ENCODE peak calls at places on chromosome 4, in four cellular contexts. E, B, Y and Z are unnamed samples.

GRCh38 chr4:99824070-99824599 is 7.5 kb downstream of the DAPP1 start:
- DNase-seq in E (no peak), B (no peak), Y (no peak), Z (no peak)

GRCh38 chr4:117284736-117285135 is 199.4 kb upstream of the TRAM1L1 start:
- DNase-seq in E (no peak), B (no peak), Y (no peak), Z (no peak)

GRCh38 chr4:7539659-7540058 is 104.9 kb upstream of the PSAPL1 start:
- DNase-seq in E (peak), B (no peak), Y (no peak), Z (peak)

GRCh38 chr4:14919785-14920184 is 82.5 kb upstream of the CPEB2 start:
- DNase-seq in E (no peak), B (no peak), Y (no peak), Z (no peak)

GRCh38 chr4:54959656-54960055 is 165.7 kb downstream of the KDR start:
- DNase-seq in E (no peak), B (no peak), Y (no peak), Z (no peak)

GRCh38 chr4:57410331-57411052 is 300.3 kb upstream of the IGFBP7 start:
- DNase-seq in E (no peak), B (no peak), Y (no peak), Z (no peak)

GRCh38 chr4:123096038-123096437 is 173.6 kb upstream of the NUDT6 start:
- DNase-seq in E (peak), B (no peak), Y (no peak), Z (peak)

GRCh38 chr4:122930877-122931276 is 8.5 kb upstream of the NUDT6 start:
- DNase-seq in E (no peak), B (no peak), Y (no peak), Z (no peak)

GRCh38 chr4:170134821-170135220 is 45.1 kb upstream of the AADAT start:
- DNase-seq in E (no peak), B (no peak), Y (no peak), Z (no peak)

GRCh38 chr4:68074397-68074796 is 55.3 kb downstream of the TMPRSS11F start:
- DNase-seq in E (no peak), B (no peak), Y (no peak), Z (no peak)

GRCh38 chr4:157013656-157014055 is 42.1 kb upstream of the PDGFC start:
- DNase-seq in E (no peak), B (no peak), Y (no peak), Z (no peak)

GRCh38 chr4:86640469-86640868 is 46.4 kb downstream of the PTPN13 start:
- DNase-seq in E (no peak), B (no peak), Y (no peak), Z (no peak)

GRCh38 chr4:5638316-5638715 is 70.0 kb downstream of the EVC2 start:
- DNase-seq in E (no peak), B (no peak), Y (no peak), Z (no peak)

GRCh38 chr4:10697071-10697470 is 12.5 kb upstream of the CLNK start:
- DNase-seq in E (no peak), B (no peak), Y (no peak), Z (no peak)

GRCh38 chr4:157121396-157121795 is 45.4 kb downstream of the GLRB start:
- DNase-seq in E (no peak), B (no peak), Y (no peak), Z (no peak)

GRCh38 chr4:123305746-123306145 is 90.8 kb upstream of the SPRY1 start:
- DNase-seq in E (no peak), B (no peak), Y (no peak), Z (no peak)

GRCh38 chr4:173526034-173526482 is 4.0 kb downstream of the HAND2 start:
- DNase-seq in E (no peak), B (no peak), Y (no peak), Z (no peak)

GRCh38 chr4:173527103-173527876 is 2.7 kb downstream of the HAND2 start:
- DNase-seq in E (no peak), B (no peak), Y (peak), Z (no peak)

GRCh38 chr4:173524218-173525117 is 5.6 kb downstream of the HAND2 start:
- DNase-seq in E (no peak), B (no peak), Y (no peak), Z (no peak)

GRCh38 chr4:173526724-173527102 is 3.3 kb downstream of the HAND2 start:
- DNase-seq in E (no peak), B (no peak), Y (no peak), Z (no peak)

GRCh38 chr4:173525118-173526033 is 4.7 kb downstream of the HAND2 start:
- DNase-seq in E (no peak), B (no peak), Y (peak), Z (no peak)
- H3K4me3 ChIP-seq in E (no peak), B (no peak), Y (no peak), Z (no peak)

GRCh38 chr4:4388418-4388817 is 1.5 kb downstream of the NSG1 start:
- DNase-seq in E (no peak), B (no peak), Y (no peak), Z (no peak)
- TF ChIP-seq YY1 in E (no peak), B (no peak), Y (no peak), Z (no peak)

DNA sequence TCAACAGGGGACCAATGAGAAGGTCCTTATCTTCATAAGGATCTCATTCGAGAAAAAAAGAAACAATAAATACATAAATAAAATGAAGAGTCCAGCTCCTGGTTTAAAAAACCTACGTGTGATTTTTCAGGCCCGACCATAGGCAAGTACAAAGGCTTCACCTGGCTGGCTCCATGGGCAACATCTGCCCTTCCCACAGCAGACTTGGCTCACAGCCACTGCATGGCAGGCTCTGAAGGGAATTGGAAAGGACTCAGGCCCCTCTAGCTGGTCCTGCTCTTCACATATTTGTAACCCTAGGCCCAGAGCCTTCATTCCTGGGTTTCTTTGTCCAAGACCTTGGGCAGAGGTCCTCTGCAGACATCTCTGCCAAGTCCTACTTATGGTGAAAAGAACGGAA is 228.1 kb downstream of the QDPR start:
- DNase-seq in E (no peak), B (no peak), Y (no peak), Z (no peak)
- TF ChIP-seq SUZ12 in E (no peak), B (no peak), Y (no peak), Z (no peak)

GRCh38 chr4:153447175-153447887 is 18.8 kb upstream of the TMEM131L start:
- DNase-seq in E (no peak), B (no peak), Y (no peak), Z (no peak)
- H3K4me3 ChIP-seq in E (no peak), B (no peak), Y (no peak), Z (no peak)

DNA sequence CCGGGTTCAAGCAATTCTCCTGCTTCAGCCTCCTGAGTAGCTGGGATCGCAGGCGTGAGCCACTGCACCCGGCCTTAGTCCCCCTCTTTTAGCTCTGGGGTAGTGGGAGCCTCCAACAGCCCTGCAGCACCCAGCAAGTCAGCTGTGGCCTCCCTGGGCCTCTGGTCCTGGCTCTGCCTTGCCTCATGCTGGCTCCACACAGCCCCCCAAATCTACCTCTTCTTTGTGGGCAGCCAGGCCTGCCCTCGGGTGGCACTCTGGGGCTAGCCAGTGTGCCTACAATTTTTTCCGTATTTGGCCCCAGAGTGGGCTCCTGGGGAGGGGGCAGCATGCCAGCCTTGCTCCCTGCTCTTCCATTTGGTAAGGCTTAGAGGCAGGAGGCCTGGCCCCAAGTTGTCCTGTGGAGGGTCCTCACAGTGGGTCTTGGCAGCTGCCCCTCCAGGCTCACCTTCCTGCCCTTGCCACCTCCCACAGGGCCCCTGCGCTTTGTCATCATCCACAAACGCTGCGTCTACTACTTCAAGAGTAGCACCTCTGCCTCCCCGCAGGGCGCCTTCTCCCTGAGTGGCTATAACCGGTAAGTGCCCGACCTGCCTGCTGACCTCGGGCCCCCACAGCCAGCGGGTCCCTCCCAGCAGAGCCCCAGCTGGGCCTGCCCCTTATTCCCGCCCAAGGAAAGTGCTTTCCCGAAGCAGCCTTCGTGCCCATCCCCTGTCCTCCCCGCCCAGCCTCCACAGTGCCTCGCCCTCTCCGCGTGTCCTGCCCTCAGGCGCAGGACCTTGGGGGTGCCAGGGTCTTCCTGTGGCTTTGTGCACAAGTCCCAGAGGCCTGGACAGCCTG is 21.0 kb upstream of the ADD1 start:
- DNase-seq in E (no peak), B (no peak), Y (no peak), Z (no peak)
- TF ChIP-seq YY1 in E (no peak), B (no peak), Y (no peak), Z (no peak)

GRCh38 chr4:61336488-61336887 is 136.4 kb downstream of the ADGRL3 start:
- DNase-seq in E (no peak), B (no peak), Y (no peak), Z (no peak)
- TF ChIP-seq SUZ12 in E (no peak), B (no peak), Y (no peak), Z (no peak)